ENCODE peak calls at places on chromosomes 12 and 14, in five cellular contexts. One of them, this sample, is unnamed.

GRCh38 chr12:31215521-31216232 is 110.3 kb downstream of the SINHCAF start:
- DNase-seq in mucosa of descending colon: peak
- DNase-seq in Peyer's patch: no peak
- DNase-seq in esophagus squamous epithelium: no peak
- DNase-seq in heart right ventricle: peak
- DNase-seq in this sample: no peak

GRCh38 chr12:93466625-93467350 is 526 bp upstream of the MRPL42 start:
- DNase-seq in Peyer's patch: no peak
- DNase-seq in esophagus squamous epithelium: no peak
- DNase-seq in mucosa of descending colon: peak
- DNase-seq in heart right ventricle: peak
- DNase-seq in this sample: no peak

GRCh38 chr14:31941487-31941886 is 135.6 kb upstream of the ARHGAP5 start:
- DNase-seq in heart right ventricle: no peak
- DNase-seq in Peyer's patch: no peak
- DNase-seq in mucosa of descending colon: no peak
- DNase-seq in esophagus squamous epithelium: no peak
- DNase-seq in this sample: no peak

GRCh38 chr12:80151131-80151530 is 51.8 kb downstream of the OTOGL start:
- DNase-seq in heart right ventricle: no peak
- DNase-seq in mucosa of descending colon: no peak
- DNase-seq in Peyer's patch: no peak
- DNase-seq in esophagus squamous epithelium: no peak
- DNase-seq in this sample: no peak

GRCh38 chr14:44529026-44529425 is 21.9 kb upstream of the FSCB start:
- DNase-seq in esophagus squamous epithelium: no peak
- DNase-seq in Peyer's patch: no peak
- DNase-seq in mucosa of descending colon: no peak
- DNase-seq in heart right ventricle: no peak
- DNase-seq in this sample: no peak

GRCh38 chr14:33908540-33909223 is 42.2 kb downstream of the EGLN3 start:
- DNase-seq in Peyer's patch: no peak
- DNase-seq in mucosa of descending colon: no peak
- DNase-seq in heart right ventricle: no peak
- DNase-seq in esophagus squamous epithelium: no peak
- DNase-seq in this sample: no peak

GRCh38 chr14:89294060-89294459 is 123.0 kb downstream of the FOXN3 start:
- DNase-seq in mucosa of descending colon: no peak
- DNase-seq in Peyer's patch: no peak
- DNase-seq in heart right ventricle: peak
- DNase-seq in esophagus squamous epithelium: no peak
- DNase-seq in this sample: no peak

GRCh38 chr14:56284641-56285040 is 166.4 kb downstream of the PELI2 start:
- DNase-seq in heart right ventricle: no peak
- DNase-seq in esophagus squamous epithelium: no peak
- DNase-seq in mucosa of descending colon: no peak
- DNase-seq in Peyer's patch: no peak
- DNase-seq in this sample: no peak

GRCh38 chr12:81294325-81295190 is 216.7 kb downstream of the ACSS3 start:
- DNase-seq in esophagus squamous epithelium: no peak
- DNase-seq in mucosa of descending colon: no peak
- DNase-seq in Peyer's patch: no peak
- DNase-seq in heart right ventricle: no peak
- DNase-seq in this sample: no peak

GRCh38 chr14:37413504-37414003 is 181.5 kb downstream of the FOXA1 start:
- DNase-seq in Peyer's patch: no peak
- DNase-seq in esophagus squamous epithelium: no peak
- DNase-seq in heart right ventricle: no peak
- DNase-seq in mucosa of descending colon: no peak
- DNase-seq in this sample: no peak

GRCh38 chr12:117466677-117467362 is 105.4 kb upstream of the NOS1 start:
- DNase-seq in Peyer's patch: no peak
- DNase-seq in heart right ventricle: no peak
- DNase-seq in mucosa of descending colon: no peak
- DNase-seq in esophagus squamous epithelium: no peak
- DNase-seq in this sample: no peak

GRCh38 chr12:47121146-47121545 is 41.4 kb upstream of the AMIGO2 start:
- DNase-seq in heart right ventricle: no peak
- DNase-seq in esophagus squamous epithelium: no peak
- DNase-seq in mucosa of descending colon: no peak
- DNase-seq in Peyer's patch: no peak
- DNase-seq in this sample: no peak

GRCh38 chr14:62954165-62954564 is 91.1 kb downstream of the KCNH5 start:
- DNase-seq in Peyer's patch: no peak
- DNase-seq in heart right ventricle: no peak
- DNase-seq in esophagus squamous epithelium: no peak
- DNase-seq in mucosa of descending colon: no peak
- DNase-seq in this sample: no peak

GRCh38 chr14:89429206-89430091 is 12.4 kb upstream of the FOXN3 start:
- DNase-seq in heart right ventricle: no peak
- DNase-seq in mucosa of descending colon: no peak
- DNase-seq in Peyer's patch: no peak
- DNase-seq in esophagus squamous epithelium: no peak
- DNase-seq in this sample: peak

GRCh38 chr12:60324746-60325145 is 728.9 kb downstream of the SLC16A7 start:
- DNase-seq in heart right ventricle: no peak
- DNase-seq in esophagus squamous epithelium: no peak
- DNase-seq in mucosa of descending colon: no peak
- DNase-seq in Peyer's patch: no peak
- DNase-seq in this sample: no peak

GRCh38 chr12:49534806-49535278 is 4.0 kb upstream of the KCNH3 start:
- DNase-seq in mucosa of descending colon: no peak
- DNase-seq in heart right ventricle: no peak
- DNase-seq in Peyer's patch: no peak
- DNase-seq in esophagus squamous epithelium: no peak
- DNase-seq in this sample: no peak

GRCh38 chr12:61504396-61505115 is 755.6 kb upstream of the USP15 start:
- DNase-seq in esophagus squamous epithelium: no peak
- DNase-seq in mucosa of descending colon: no peak
- DNase-seq in heart right ventricle: no peak
- DNase-seq in Peyer's patch: no peak
- DNase-seq in this sample: no peak

GRCh38 chr14:73462815-73463214 is 4.5 kb upstream of the NUMB start:
- DNase-seq in heart right ventricle: peak
- DNase-seq in esophagus squamous epithelium: no peak
- DNase-seq in Peyer's patch: no peak
- DNase-seq in mucosa of descending colon: no peak
- DNase-seq in this sample: no peak

GRCh38 chr12:65278576-65279386 is at the start of gene MSRB3:
- DNase-seq in mucosa of descending colon: peak
- DNase-seq in Peyer's patch: no peak
- DNase-seq in heart right ventricle: peak
- DNase-seq in esophagus squamous epithelium: no peak
- DNase-seq in this sample: no peak

GRCh38 chr14:59464651-59465569 is at the start of gene GPR135:
- DNase-seq in heart right ventricle: peak
- DNase-seq in mucosa of descending colon: peak
- DNase-seq in Peyer's patch: peak
- DNase-seq in esophagus squamous epithelium: no peak
- DNase-seq in this sample: no peak

GRCh38 chr14:69701269-69701668 is 65.7 kb upstream of the SRSF5 start:
- DNase-seq in esophagus squamous epithelium: no peak
- DNase-seq in mucosa of descending colon: no peak
- DNase-seq in Peyer's patch: no peak
- DNase-seq in heart right ventricle: no peak
- DNase-seq in this sample: no peak

GRCh38 chr14:77040995-77041744 is 12.7 kb upstream of the IRF2BPL start:
- DNase-seq in heart right ventricle: no peak
- DNase-seq in mucosa of descending colon: no peak
- DNase-seq in esophagus squamous epithelium: no peak
- DNase-seq in Peyer's patch: peak
- DNase-seq in this sample: peak

GRCh38 chr12:32332446-32332845 is 66.9 kb upstream of the FGD4 start:
- DNase-seq in Peyer's patch: no peak
- DNase-seq in esophagus squamous epithelium: no peak
- DNase-seq in heart right ventricle: no peak
- DNase-seq in mucosa of descending colon: no peak
- DNase-seq in this sample: no peak

GRCh38 chr14:75371297-75371696 is 56.5 kb upstream of the JDP2 start:
- DNase-seq in esophagus squamous epithelium: no peak
- DNase-seq in heart right ventricle: no peak
- DNase-seq in mucosa of descending colon: no peak
- DNase-seq in Peyer's patch: no peak
- DNase-seq in this sample: no peak

GRCh38 chr12:91361864-91362263 is 179.2 kb upstream of the DCN start:
- DNase-seq in Peyer's patch: no peak
- DNase-seq in esophagus squamous epithelium: no peak
- DNase-seq in heart right ventricle: no peak
- DNase-seq in mucosa of descending colon: no peak
- DNase-seq in this sample: peak

GRCh38 chr14:106044949-106045596 is 518.7 kb downstream of the TMEM121 start:
- DNase-seq in mucosa of descending colon: peak
- DNase-seq in heart right ventricle: peak
- DNase-seq in Peyer's patch: peak
- DNase-seq in esophagus squamous epithelium: no peak
- DNase-seq in this sample: peak

GRCh38 chr12:124510301-124510970 is 57.0 kb downstream of the NCOR2 start:
- DNase-seq in heart right ventricle: no peak
- DNase-seq in Peyer's patch: no peak
- DNase-seq in esophagus squamous epithelium: no peak
- DNase-seq in mucosa of descending colon: no peak
- DNase-seq in this sample: no peak

GRCh38 chr12:75977952-75978671 is 53.5 kb downstream of the PHLDA1 start:
- DNase-seq in mucosa of descending colon: no peak
- DNase-seq in Peyer's patch: peak
- DNase-seq in heart right ventricle: peak
- DNase-seq in esophagus squamous epithelium: peak
- DNase-seq in this sample: no peak

GRCh38 chr12:27975222-27976136 is 2.9 kb upstream of the PTHLH start:
- DNase-seq in Peyer's patch: no peak
- DNase-seq in heart right ventricle: peak
- DNase-seq in esophagus squamous epithelium: no peak
- DNase-seq in mucosa of descending colon: peak
- DNase-seq in this sample: no peak

DNA sequence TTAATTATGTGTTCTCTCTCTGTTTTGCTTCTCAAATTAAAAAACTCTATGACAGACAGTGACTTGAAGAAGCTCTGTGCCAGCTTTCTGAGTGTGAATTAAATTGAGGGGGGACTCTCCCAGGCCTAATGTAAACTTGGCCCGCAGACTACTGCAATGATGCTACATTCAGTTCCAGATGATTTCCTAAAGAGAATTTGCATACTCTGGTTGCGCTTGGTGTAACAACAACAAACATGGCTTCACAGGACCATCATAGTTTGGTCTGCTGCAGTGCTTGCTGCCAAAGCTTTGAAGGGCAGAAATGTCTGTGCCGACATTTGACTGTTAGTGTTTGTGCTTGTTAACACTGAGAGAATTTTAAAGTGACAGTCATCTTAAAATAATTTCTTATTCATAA is 25.0 kb downstream of the CFAP54 start:
- DNase-seq in esophagus squamous epithelium: no peak
- DNase-seq in heart right ventricle: no peak
- DNase-seq in Peyer's patch: no peak
- DNase-seq in mucosa of descending colon: no peak
- DNase-seq in this sample: no peak
- H3K4me3 ChIP-seq in esophagus squamous epithelium: no peak
- H3K4me3 ChIP-seq in heart right ventricle: no peak
- H3K4me3 ChIP-seq in Peyer's patch: no peak
- H3K4me3 ChIP-seq in mucosa of descending colon: no peak
- H3K4me3 ChIP-seq in this sample: no peak

GRCh38 chr14:52974406-52974805 is 23.6 kb upstream of the FERMT2 start:
- DNase-seq in Peyer's patch: no peak
- DNase-seq in mucosa of descending colon: no peak
- DNase-seq in esophagus squamous epithelium: no peak
- DNase-seq in heart right ventricle: no peak
- DNase-seq in this sample: no peak

GRCh38 chr14:52977798-52978197 is 26.9 kb upstream of the FERMT2 start:
- DNase-seq in heart right ventricle: no peak
- DNase-seq in esophagus squamous epithelium: no peak
- DNase-seq in mucosa of descending colon: no peak
- DNase-seq in Peyer's patch: no peak
- DNase-seq in this sample: no peak
- H3K4me3 ChIP-seq in heart right ventricle: no peak
- H3K4me3 ChIP-seq in esophagus squamous epithelium: no peak
- H3K4me3 ChIP-seq in mucosa of descending colon: no peak
- H3K4me3 ChIP-seq in Peyer's patch: no peak
- H3K4me3 ChIP-seq in this sample: no peak

GRCh38 chr12:129305851-129306250 is 452.6 kb downstream of the GLT1D1 start:
- DNase-seq in esophagus squamous epithelium: no peak
- DNase-seq in Peyer's patch: no peak
- DNase-seq in mucosa of descending colon: no peak
- DNase-seq in heart right ventricle: no peak
- DNase-seq in this sample: no peak
- H3K4me3 ChIP-seq in esophagus squamous epithelium: no peak
- H3K4me3 ChIP-seq in Peyer's patch: no peak
- H3K4me3 ChIP-seq in mucosa of descending colon: no peak
- H3K4me3 ChIP-seq in heart right ventricle: no peak
- H3K4me3 ChIP-seq in this sample: no peak

DNA sequence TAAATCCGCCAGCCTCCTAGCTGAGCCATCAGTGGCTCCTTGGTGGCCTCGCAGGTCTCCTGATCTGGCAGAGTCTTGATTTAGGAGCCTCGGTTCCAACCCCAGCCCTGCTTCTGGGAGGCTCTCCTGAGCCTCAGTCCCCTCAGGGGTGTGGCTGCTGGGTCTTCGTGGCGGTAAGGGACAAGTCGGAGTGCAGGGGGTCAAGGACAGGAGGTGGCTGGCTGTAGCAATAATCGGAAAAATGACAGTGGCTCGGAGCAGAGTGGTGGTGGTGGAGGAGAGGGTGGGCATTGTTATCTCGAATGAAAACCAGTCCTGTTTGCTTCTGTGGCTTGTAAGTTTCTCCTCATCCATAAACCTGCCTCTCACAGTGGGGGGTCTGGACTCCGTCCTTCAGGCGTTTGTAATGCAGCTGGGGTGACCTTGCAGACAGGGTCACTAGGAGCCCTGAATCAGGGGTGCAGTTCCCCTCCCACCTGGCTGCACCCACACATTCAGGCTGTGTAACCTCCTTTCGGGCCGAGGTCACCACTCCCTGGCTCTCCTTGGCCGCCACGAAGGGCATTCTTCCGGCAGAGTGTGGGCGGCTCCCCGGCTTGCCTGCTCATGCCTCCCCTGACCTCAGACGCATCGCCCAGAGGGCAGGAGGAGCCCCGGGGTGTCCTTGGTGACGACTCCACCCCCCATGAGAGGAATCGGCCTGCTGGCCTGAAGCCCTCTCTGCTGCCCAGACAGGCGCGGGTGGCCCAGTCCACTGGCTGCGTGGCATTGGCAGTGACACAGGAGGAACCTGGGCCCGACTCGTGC is 8.1 kb downstream of the BCL7A start:
- DNase-seq in mucosa of descending colon: no peak
- DNase-seq in esophagus squamous epithelium: no peak
- DNase-seq in heart right ventricle: peak
- DNase-seq in Peyer's patch: no peak
- DNase-seq in this sample: no peak
- H3K4me3 ChIP-seq in mucosa of descending colon: no peak
- H3K4me3 ChIP-seq in esophagus squamous epithelium: no peak
- H3K4me3 ChIP-seq in heart right ventricle: no peak
- H3K4me3 ChIP-seq in Peyer's patch: no peak
- H3K4me3 ChIP-seq in this sample: no peak

DNA sequence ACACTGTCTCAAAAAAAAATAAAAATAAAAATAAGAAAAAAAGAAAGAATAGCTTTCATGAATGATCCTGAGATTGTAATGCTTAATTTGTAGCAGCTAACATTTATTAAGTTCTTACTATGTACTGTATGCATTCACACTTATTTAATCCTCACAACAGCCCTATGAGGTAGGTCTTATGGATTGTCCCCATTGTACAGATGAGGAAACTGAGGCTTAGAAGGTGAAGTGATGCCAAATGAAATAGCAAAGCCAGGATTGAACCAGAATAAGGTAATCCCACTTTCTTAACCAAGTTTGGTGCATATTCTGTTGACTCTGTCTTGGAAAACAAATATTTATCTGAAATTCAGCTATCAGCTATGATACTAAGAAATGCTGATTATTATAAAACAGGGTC is 2.1 kb downstream of the USP30 start:
- DNase-seq in Peyer's patch: no peak
- DNase-seq in mucosa of descending colon: no peak
- DNase-seq in esophagus squamous epithelium: no peak
- DNase-seq in heart right ventricle: no peak
- DNase-seq in this sample: no peak
- H3K4me3 ChIP-seq in Peyer's patch: no peak
- H3K4me3 ChIP-seq in mucosa of descending colon: no peak
- H3K4me3 ChIP-seq in esophagus squamous epithelium: no peak
- H3K4me3 ChIP-seq in heart right ventricle: peak
- H3K4me3 ChIP-seq in this sample: no peak

This sample was measured in Jurkat, Clone E6-1.